ENCODE peak calls at places on chromosomes 12 and 14, in six cellular contexts. One of them, this sample, is unnamed.

GRCh38 chr12:52543985-52544888 is 8.7 kb downstream of the KRT71 start:
- DNase-seq in esophagus squamous epithelium: no peak
- DNase-seq in breast epithelium: no peak
- DNase-seq in pancreas: no peak
- DNase-seq in left ventricle myocardium inferior: no peak
- DNase-seq in fibroblast of lung: peak; percentile 11
- DNase-seq in this sample: peak; percentile 68

GRCh38 chr12:113398346-113399290 is 5.1 kb downstream of the SDS start:
- DNase-seq in left ventricle myocardium inferior: no peak
- DNase-seq in pancreas: peak; percentile 31
- DNase-seq in breast epithelium: no peak
- DNase-seq in esophagus squamous epithelium: no peak
- DNase-seq in fibroblast of lung: no peak
- DNase-seq in this sample: no peak

GRCh38 chr14:95402612-95403011 is 82.9 kb upstream of the CLMN start:
- DNase-seq in fibroblast of lung: no peak
- DNase-seq in left ventricle myocardium inferior: no peak
- DNase-seq in esophagus squamous epithelium: no peak
- DNase-seq in pancreas: no peak
- DNase-seq in breast epithelium: no peak
- DNase-seq in this sample: no peak

GRCh38 chr12:75208851-75209781 is 523 bp downstream of the KCNC2 start:
- DNase-seq in fibroblast of lung: peak; percentile 51
- DNase-seq in breast epithelium: no peak
- DNase-seq in esophagus squamous epithelium: no peak
- DNase-seq in left ventricle myocardium inferior: no peak
- DNase-seq in pancreas: peak; percentile 43
- DNase-seq in this sample: peak; percentile 66

GRCh38 chr12:116498471-116498870 is 60.7 kb upstream of the MAP1LC3B2 start:
- DNase-seq in pancreas: no peak
- DNase-seq in left ventricle myocardium inferior: no peak
- DNase-seq in breast epithelium: no peak
- DNase-seq in fibroblast of lung: no peak
- DNase-seq in esophagus squamous epithelium: no peak
- DNase-seq in this sample: no peak

GRCh38 chr12:55955800-55956508 is 9.9 kb downstream of the PMEL start:
- DNase-seq in pancreas: no peak
- DNase-seq in left ventricle myocardium inferior: no peak
- DNase-seq in breast epithelium: no peak
- DNase-seq in esophagus squamous epithelium: no peak
- DNase-seq in fibroblast of lung: peak; percentile 76
- DNase-seq in this sample: no peak

GRCh38 chr12:28424965-28425364 is 234.7 kb downstream of the CCDC91 start:
- DNase-seq in fibroblast of lung: peak; percentile 94
- DNase-seq in esophagus squamous epithelium: no peak
- DNase-seq in left ventricle myocardium inferior: peak; percentile 23
- DNase-seq in breast epithelium: no peak
- DNase-seq in pancreas: no peak
- DNase-seq in this sample: peak; percentile 38

GRCh38 chr12:76318773-76319594 is 29.2 kb downstream of the BBS10 start:
- DNase-seq in breast epithelium: no peak
- DNase-seq in left ventricle myocardium inferior: no peak
- DNase-seq in fibroblast of lung: no peak
- DNase-seq in esophagus squamous epithelium: no peak
- DNase-seq in pancreas: no peak
- DNase-seq in this sample: no peak

GRCh38 chr14:104806625-104807465 is 5.9 kb downstream of the ZBTB42 start:
- DNase-seq in fibroblast of lung: no peak
- DNase-seq in esophagus squamous epithelium: no peak
- DNase-seq in pancreas: peak; percentile 28
- DNase-seq in left ventricle myocardium inferior: no peak
- DNase-seq in breast epithelium: no peak
- DNase-seq in this sample: no peak

GRCh38 chr12:11408096-11408495 is 12.7 kb upstream of the PRB2 start:
- DNase-seq in fibroblast of lung: no peak
- DNase-seq in esophagus squamous epithelium: no peak
- DNase-seq in left ventricle myocardium inferior: no peak
- DNase-seq in pancreas: no peak
- DNase-seq in breast epithelium: no peak
- DNase-seq in this sample: no peak

GRCh38 chr12:84757978-84758377 is 154.6 kb downstream of the SLC6A15 start:
- DNase-seq in fibroblast of lung: peak; percentile 72
- DNase-seq in breast epithelium: no peak
- DNase-seq in left ventricle myocardium inferior: no peak
- DNase-seq in esophagus squamous epithelium: no peak
- DNase-seq in pancreas: no peak
- DNase-seq in this sample: no peak

GRCh38 chr12:120262852-120263724 is 2.4 kb downstream of the PXN start:
- DNase-seq in esophagus squamous epithelium: no peak
- DNase-seq in pancreas: peak; percentile 70
- DNase-seq in fibroblast of lung: no peak
- DNase-seq in breast epithelium: no peak
- DNase-seq in left ventricle myocardium inferior: peak; percentile 59
- DNase-seq in this sample: peak; percentile 65

GRCh38 chr14:52267501-52268190 is at the start of gene PTGDR:
- DNase-seq in breast epithelium: no peak
- DNase-seq in esophagus squamous epithelium: no peak
- DNase-seq in fibroblast of lung: peak; percentile 24
- DNase-seq in left ventricle myocardium inferior: peak; percentile 48
- DNase-seq in pancreas: peak; percentile 49
- DNase-seq in this sample: peak; percentile 75

GRCh38 chr12:115943630-115944391 is 333.7 kb downstream of the MED13L start:
- DNase-seq in left ventricle myocardium inferior: no peak
- DNase-seq in breast epithelium: no peak
- DNase-seq in pancreas: no peak
- DNase-seq in esophagus squamous epithelium: no peak
- DNase-seq in fibroblast of lung: no peak
- DNase-seq in this sample: peak; percentile 61

GRCh38 chr14:95915326-95915725 is 38.7 kb downstream of the TUNAR start:
- DNase-seq in esophagus squamous epithelium: no peak
- DNase-seq in breast epithelium: no peak
- DNase-seq in left ventricle myocardium inferior: no peak
- DNase-seq in fibroblast of lung: no peak
- DNase-seq in pancreas: no peak
- DNase-seq in this sample: no peak

GRCh38 chr12:76032043-76032981 is 736 bp upstream of the PHLDA1 start:
- DNase-seq in left ventricle myocardium inferior: peak; percentile 46
- DNase-seq in esophagus squamous epithelium: no peak
- DNase-seq in breast epithelium: peak; percentile 54
- DNase-seq in pancreas: no peak
- DNase-seq in fibroblast of lung: peak; percentile 75
- DNase-seq in this sample: peak; percentile 88

GRCh38 chr12:92602476-92602875 is 100.3 kb upstream of the PLEKHG7 start:
- DNase-seq in breast epithelium: no peak
- DNase-seq in fibroblast of lung: peak; percentile 84
- DNase-seq in pancreas: no peak
- DNase-seq in left ventricle myocardium inferior: no peak
- DNase-seq in esophagus squamous epithelium: no peak
- DNase-seq in this sample: no peak

GRCh38 chr12:28390716-28391452 is 200.6 kb downstream of the CCDC91 start:
- DNase-seq in esophagus squamous epithelium: no peak
- DNase-seq in fibroblast of lung: peak; percentile 46
- DNase-seq in left ventricle myocardium inferior: no peak
- DNase-seq in pancreas: no peak
- DNase-seq in breast epithelium: no peak
- DNase-seq in this sample: no peak

GRCh38 chr12:1919284-1919683 is 832 bp upstream of the CACNA2D4 start:
- DNase-seq in esophagus squamous epithelium: no peak
- DNase-seq in left ventricle myocardium inferior: no peak
- DNase-seq in breast epithelium: no peak
- DNase-seq in fibroblast of lung: no peak
- DNase-seq in pancreas: no peak
- DNase-seq in this sample: peak; percentile 35

GRCh38 chr12:109888179-109889020 is 8.1 kb upstream of the GLTP start:
- DNase-seq in esophagus squamous epithelium: no peak
- DNase-seq in left ventricle myocardium inferior: no peak
- DNase-seq in pancreas: no peak
- DNase-seq in breast epithelium: no peak
- DNase-seq in fibroblast of lung: peak; percentile 95
- DNase-seq in this sample: no peak

GRCh38 chr14:94593749-94594431 is 12.7 kb downstream of the SERPINA5 start:
- DNase-seq in left ventricle myocardium inferior: no peak
- DNase-seq in fibroblast of lung: no peak
- DNase-seq in esophagus squamous epithelium: no peak
- DNase-seq in breast epithelium: no peak
- DNase-seq in pancreas: no peak
- DNase-seq in this sample: peak; percentile 35

GRCh38 chr14:93103392-93104080 is 12.2 kb downstream of the ITPK1 start:
- DNase-seq in esophagus squamous epithelium: no peak
- DNase-seq in pancreas: no peak
- DNase-seq in left ventricle myocardium inferior: no peak
- DNase-seq in fibroblast of lung: no peak
- DNase-seq in breast epithelium: no peak
- DNase-seq in this sample: no peak
- H3K4me1 ChIP-seq in esophagus squamous epithelium: peaks cover 77% of the 10 kb centered on the region
- H3K4me1 ChIP-seq in pancreas: peaks cover 26% of the 10 kb centered on the region
- H3K4me1 ChIP-seq in left ventricle myocardium inferior: peaks cover 89% of the 10 kb centered on the region
- H3K4me1 ChIP-seq in fibroblast of lung: no peaks in the 10 kb centered on the region
- H3K4me1 ChIP-seq in breast epithelium: no peaks in the 10 kb centered on the region
- H3K4me1 ChIP-seq in this sample: no peaks in the 10 kb centered on the region

DNA sequence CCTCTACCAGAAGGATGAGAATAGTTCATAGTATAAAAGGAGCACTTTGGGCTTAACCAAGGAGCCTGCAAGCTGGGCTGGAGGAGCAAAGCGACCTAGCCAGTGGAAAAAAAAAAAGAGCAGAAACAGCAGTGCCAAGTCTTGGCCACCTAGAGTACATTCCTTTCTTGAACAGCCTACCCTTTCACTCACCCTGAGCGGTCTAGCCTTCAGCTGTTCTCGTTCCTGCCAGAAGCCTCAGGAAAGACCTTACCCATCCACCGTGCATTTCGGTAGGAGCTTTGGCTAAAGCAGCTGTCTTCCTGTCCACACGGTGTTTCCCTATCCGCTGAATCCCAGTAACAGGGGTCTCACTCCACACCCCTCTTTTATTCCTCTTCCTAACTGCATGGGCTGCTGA is 88.7 kb upstream of the METAP2 start:
- DNase-seq in breast epithelium: no peak
- DNase-seq in pancreas: no peak
- DNase-seq in fibroblast of lung: peak; percentile 48
- DNase-seq in left ventricle myocardium inferior: peak; percentile 17
- DNase-seq in esophagus squamous epithelium: no peak
- DNase-seq in this sample: no peak
- H3K27ac ChIP-seq in breast epithelium: peak overlapping the region; percentile 92
- H3K27ac ChIP-seq in pancreas: no peak overlapping the region
- H3K27ac ChIP-seq in fibroblast of lung: no peak overlapping the region
- H3K27ac ChIP-seq in left ventricle myocardium inferior: peak overlapping the region; percentile 79
- H3K27ac ChIP-seq in esophagus squamous epithelium: peak overlapping the region; percentile 77
- H3K27ac ChIP-seq in this sample: peak overlapping the region; percentile 100

GRCh38 chr12:6604254-6605029 is 2.7 kb downstream of the CHD4 start:
- DNase-seq in left ventricle myocardium inferior: no peak
- DNase-seq in esophagus squamous epithelium: no peak
- DNase-seq in fibroblast of lung: no peak
- DNase-seq in breast epithelium: no peak
- DNase-seq in pancreas: no peak
- DNase-seq in this sample: no peak
- H3K4me3 ChIP-seq in left ventricle myocardium inferior: peak overlapping the region; percentile 99
- H3K4me3 ChIP-seq in esophagus squamous epithelium: no peak overlapping the region
- H3K4me3 ChIP-seq in fibroblast of lung: peak overlapping the region; percentile 93
- H3K4me3 ChIP-seq in breast epithelium: peak overlapping the region; percentile 97
- H3K4me3 ChIP-seq in pancreas: peak overlapping the region; percentile 96
- H3K4me3 ChIP-seq in this sample: no peak overlapping the region

DNA sequence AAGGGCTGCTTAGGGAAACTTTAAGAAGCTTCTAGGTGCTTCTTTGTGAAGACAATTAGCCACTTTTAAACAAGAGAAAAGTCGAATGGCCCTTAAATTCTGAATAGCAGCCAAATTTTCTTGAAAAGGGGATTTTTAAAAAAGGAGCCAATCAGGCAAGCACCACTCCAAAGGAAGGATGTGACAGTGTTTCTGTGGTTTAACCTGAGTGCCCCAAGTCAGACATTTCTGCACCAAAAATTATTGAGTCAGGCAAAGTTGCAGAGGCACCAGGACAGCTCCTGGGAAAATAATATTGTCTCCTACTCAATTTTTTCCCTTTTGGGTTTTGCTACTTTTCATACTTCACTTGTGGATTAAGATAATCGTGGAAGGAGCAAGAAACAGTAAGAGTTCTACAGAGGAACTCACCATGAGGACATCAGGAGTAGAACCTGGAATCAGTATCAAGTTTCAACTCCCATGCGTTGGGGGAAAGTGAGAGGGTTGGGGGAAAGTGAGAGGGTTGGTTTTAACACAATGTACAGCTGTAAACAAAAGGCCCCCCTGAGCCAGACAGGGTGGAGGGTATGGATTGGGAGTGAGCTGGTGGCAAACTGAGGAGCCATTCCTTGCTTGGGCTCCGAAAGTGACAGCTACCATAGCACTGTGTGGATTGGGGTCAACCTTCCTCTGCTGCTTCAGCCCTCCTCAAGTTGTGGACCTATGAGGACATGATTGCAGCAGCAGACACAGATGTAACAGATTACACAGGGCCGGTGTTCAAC is 90.8 kb downstream of the SLC38A1 start:
- DNase-seq in esophagus squamous epithelium: no peak
- DNase-seq in breast epithelium: no peak
- DNase-seq in left ventricle myocardium inferior: no peak
- DNase-seq in pancreas: no peak
- DNase-seq in fibroblast of lung: no peak
- DNase-seq in this sample: no peak
- H3K4me1 ChIP-seq in esophagus squamous epithelium: no peaks in the 10 kb centered on the region
- H3K4me1 ChIP-seq in breast epithelium: no peaks in the 10 kb centered on the region
- H3K4me1 ChIP-seq in left ventricle myocardium inferior: no peaks in the 10 kb centered on the region
- H3K4me1 ChIP-seq in pancreas: no peaks in the 10 kb centered on the region
- H3K4me1 ChIP-seq in fibroblast of lung: no peaks in the 10 kb centered on the region
- H3K4me1 ChIP-seq in this sample: no peaks in the 10 kb centered on the region

GRCh38 chr14:61552196-61552595 is 143.1 kb upstream of the HIF1A start:
- DNase-seq in pancreas: no peak
- DNase-seq in esophagus squamous epithelium: no peak
- DNase-seq in fibroblast of lung: no peak
- DNase-seq in breast epithelium: no peak
- DNase-seq in left ventricle myocardium inferior: no peak
- DNase-seq in this sample: no peak

GRCh38 chr14:61549425-61549824 is 145.9 kb upstream of the HIF1A start:
- DNase-seq in fibroblast of lung: peak; percentile 48
- DNase-seq in breast epithelium: no peak
- DNase-seq in left ventricle myocardium inferior: no peak
- DNase-seq in esophagus squamous epithelium: no peak
- DNase-seq in pancreas: no peak
- DNase-seq in this sample: no peak

GRCh38 chr14:61553730-61554641 is 141.3 kb upstream of the HIF1A start:
- DNase-seq in pancreas: no peak
- DNase-seq in esophagus squamous epithelium: no peak
- DNase-seq in fibroblast of lung: peak; percentile 98
- DNase-seq in left ventricle myocardium inferior: no peak
- DNase-seq in breast epithelium: no peak
- DNase-seq in this sample: no peak

GRCh38 chr14:61555056-61555838 is 140.1 kb upstream of the HIF1A start:
- DNase-seq in pancreas: no peak
- DNase-seq in fibroblast of lung: peak; percentile 78
- DNase-seq in breast epithelium: no peak
- DNase-seq in left ventricle myocardium inferior: no peak
- DNase-seq in esophagus squamous epithelium: no peak
- DNase-seq in this sample: no peak

GRCh38 chr14:61551419-61551818 is 143.9 kb upstream of the HIF1A start:
- DNase-seq in breast epithelium: no peak
- DNase-seq in pancreas: no peak
- DNase-seq in esophagus squamous epithelium: no peak
- DNase-seq in left ventricle myocardium inferior: no peak
- DNase-seq in fibroblast of lung: no peak
- DNase-seq in this sample: no peak
- H3K27ac ChIP-seq in breast epithelium: no peak overlapping the region
- H3K27ac ChIP-seq in pancreas: peak overlapping the region; percentile 93
- H3K27ac ChIP-seq in esophagus squamous epithelium: no peak overlapping the region
- H3K27ac ChIP-seq in left ventricle myocardium inferior: no peak overlapping the region
- H3K27ac ChIP-seq in fibroblast of lung: no peak overlapping the region
- H3K27ac ChIP-seq in this sample: no peak overlapping the region

GRCh38 chr12:57547366-57548315 is 649 bp upstream of the DCTN2 start:
- DNase-seq in esophagus squamous epithelium: no peak
- DNase-seq in fibroblast of lung: no peak
- DNase-seq in left ventricle myocardium inferior: no peak
- DNase-seq in pancreas: no peak
- DNase-seq in breast epithelium: no peak
- DNase-seq in this sample: no peak
- H3K4me3 ChIP-seq in esophagus squamous epithelium: no peak overlapping the region
- H3K4me3 ChIP-seq in fibroblast of lung: peak overlapping the region; percentile 96
- H3K4me3 ChIP-seq in left ventricle myocardium inferior: peak overlapping the region; percentile 91
- H3K4me3 ChIP-seq in pancreas: peak overlapping the region; percentile 98
- H3K4me3 ChIP-seq in breast epithelium: peak overlapping the region; percentile 85
- H3K4me3 ChIP-seq in this sample: no peak overlapping the region